ENCODE peak calls at places on chromosomes 5 and 9, in eight cellular contexts. O is A549, X is HL-60, G is GM23338, T is Panc1, V is HCT116, W is HepG2, L is GM12878. Y is an unnamed sample.

GRCh38 chr9:119289740-119290139 is 79.5 kb downstream of the BRINP1 start:
- DNase-seq in O (peak; percentile 53), X (peak; percentile 47), G (peak; percentile 89), T (peak; percentile 18), V (no peak), W (peak; percentile 32), L (no peak), Y (peak; percentile 47)

GRCh38 chr5:8839361-8840055 is 706.4 kb downstream of the SEMA5A start:
- DNase-seq in O (no peak), X (no peak), G (no peak), T (no peak), V (no peak), W (no peak), L (no peak), Y (no peak)

GRCh38 chr5:52996966-52997365 is 7.8 kb downstream of the ITGA2 start:
- DNase-seq in O (no peak), X (no peak), G (no peak), T (no peak), V (no peak), W (no peak), L (no peak), Y (no peak)

GRCh38 chr5:9339206-9339818 is 206.6 kb downstream of the SEMA5A start:
- DNase-seq in O (peak; percentile 32), X (peak; percentile 4), G (peak; percentile 67), T (no peak), V (no peak), W (peak; percentile 3), L (no peak), Y (peak; percentile 12)

GRCh38 chr5:35902032-35902681 is 36.3 kb downstream of the CAPSL start:
- DNase-seq in O (no peak), X (no peak), G (no peak), T (no peak), V (no peak), W (no peak), L (no peak), Y (no peak)

GRCh38 chr5:117803533-117803932 is 1184.8 kb downstream of the DTWD2 start:
- DNase-seq in O (no peak), X (no peak), G (no peak), T (no peak), V (no peak), W (no peak), L (no peak), Y (no peak)

GRCh38 chr5:92560698-92561361 is 1020.2 kb downstream of the NR2F1-AS1 start:
- DNase-seq in O (peak; percentile 82), X (no peak), G (peak; percentile 61), T (peak; percentile 86), V (peak; percentile 59), W (no peak), L (no peak), Y (no peak)

GRCh38 chr5:145347026-145347616 is 488.0 kb downstream of the PRELID2 start:
- DNase-seq in O (peak; percentile 36), X (no peak), G (peak; percentile 36), T (no peak), V (peak; percentile 23), W (peak; percentile 9), L (no peak), Y (peak; percentile 24)

GRCh38 chr5:34658023-34658422 is 1.9 kb downstream of the RAI14 start:
- DNase-seq in O (peak; percentile 34), X (no peak), G (peak; percentile 38), T (no peak), V (no peak), W (peak; percentile 10), L (no peak), Y (peak; percentile 51)

GRCh38 chr9:71763752-71764332 is 4.5 kb downstream of the CEMIP2 start:
- DNase-seq in O (no peak), X (no peak), G (no peak), T (no peak), V (no peak), W (no peak), L (no peak), Y (no peak)

GRCh38 chr5:97194366-97194765 is 11.3 kb upstream of the RIOK2 start:
- DNase-seq in O (no peak), X (no peak), G (no peak), T (no peak), V (no peak), W (no peak), L (no peak), Y (no peak)

GRCh38 chr5:124742983-124743533 is 3.4 kb downstream of the ZNF608 start:
- DNase-seq in O (no peak), X (no peak), G (no peak), T (no peak), V (peak; percentile 81), W (peak; percentile 24), L (no peak), Y (no peak)

GRCh38 chr5:401216-402034 is 41.6 kb upstream of the EXOC3 start:
- DNase-seq in O (no peak), X (no peak), G (no peak), T (no peak), V (no peak), W (no peak), L (no peak), Y (no peak)

GRCh38 chr9:124890179-124890578 is 28.2 kb downstream of the ARPC5L start:
- DNase-seq in O (no peak), X (no peak), G (no peak), T (no peak), V (no peak), W (no peak), L (no peak), Y (no peak)

GRCh38 chr9:124899845-124900244 is 37.9 kb downstream of the ARPC5L start:
- DNase-seq in O (no peak), X (no peak), G (no peak), T (no peak), V (no peak), W (no peak), L (no peak), Y (no peak)

GRCh38 chr9:124894035-124894740 is 32.3 kb downstream of the ARPC5L start:
- DNase-seq in O (no peak), X (no peak), G (peak; percentile 24), T (no peak), V (no peak), W (no peak), L (no peak), Y (no peak)

GRCh38 chr9:124897570-124898460 is 35.9 kb downstream of the ARPC5L start:
- DNase-seq in O (no peak), X (no peak), G (no peak), T (no peak), V (no peak), W (peak; percentile 91), L (no peak), Y (no peak)

GRCh38 chr9:124894741-124895170 is 32.8 kb downstream of the ARPC5L start:
- DNase-seq in O (peak; percentile 59), X (peak; percentile 59), G (peak; percentile 77), T (no peak), V (peak; percentile 10), W (peak; percentile 12), L (no peak), Y (no peak)
- TF ChIP-seq CTCF in O (peak; percentile 53), X (peak; percentile 19), G (peak; percentile 60), T (no peak), V (peak; percentile 56), W (peak; percentile 59), L (peak; percentile 58), Y (peak; percentile 51)

GRCh38 chr5:177336603-177337494 is 14.6 kb downstream of the LMAN2 start:
- DNase-seq in O (no peak), X (no peak), G (no peak), T (no peak), V (no peak), W (no peak), L (no peak), Y (no peak)

GRCh38 chr5:177336112-177336511 is 15.4 kb downstream of the LMAN2 start:
- DNase-seq in O (peak; percentile 74), X (peak; percentile 63), G (peak; percentile 49), T (no peak), V (peak; percentile 24), W (peak; percentile 50), L (no peak), Y (peak; percentile 77)

GRCh38 chr5:177335701-177336065 is 15.8 kb downstream of the LMAN2 start:
- DNase-seq in O (no peak), X (no peak), G (no peak), T (no peak), V (no peak), W (no peak), L (no peak), Y (no peak)

GRCh38 chr5:177339107-177339638 is 12.3 kb downstream of the LMAN2 start:
- DNase-seq in O (no peak), X (peak; percentile 69), G (no peak), T (no peak), V (no peak), W (no peak), L (no peak), Y (no peak)

GRCh38 chr5:177338251-177339106 is 13.0 kb downstream of the LMAN2 start:
- DNase-seq in O (no peak), X (no peak), G (no peak), T (no peak), V (no peak), W (no peak), L (no peak), Y (no peak)
- TF ChIP-seq REST in O (no peak), X (no peak), G (no peak), T (no peak), V (no peak), W (no peak), L (no peak), Y (no peak)

GRCh38 chr5:2036885-2037284 is 154.2 kb upstream of the IRX4 start:
- DNase-seq in O (no peak), X (no peak), G (no peak), T (no peak), V (no peak), W (no peak), L (no peak), Y (no peak)
- TF ChIP-seq CTCF in O (no peak), X (no peak), G (no peak), T (no peak), V (no peak), W (no peak), L (no peak), Y (no peak)

GRCh38 chr9:116900543-116900942 is 213.4 kb downstream of the TRIM32 start:
- DNase-seq in O (no peak), X (no peak), G (peak; percentile 56), T (no peak), V (no peak), W (no peak), L (no peak), Y (no peak)

GRCh38 chr9:116900007-116900367 is 212.9 kb downstream of the TRIM32 start:
- DNase-seq in O (no peak), X (no peak), G (no peak), T (no peak), V (no peak), W (no peak), L (no peak), Y (no peak)

GRCh38 chr9:116899337-116900006 is 212.4 kb downstream of the TRIM32 start:
- DNase-seq in O (peak; percentile 8), X (no peak), G (peak; percentile 60), T (no peak), V (no peak), W (no peak), L (no peak), Y (no peak)

GRCh38 chr9:116904165-116904564 is 217.1 kb downstream of the TRIM32 start:
- DNase-seq in O (no peak), X (no peak), G (no peak), T (no peak), V (no peak), W (no peak), L (no peak), Y (no peak)

DNA sequence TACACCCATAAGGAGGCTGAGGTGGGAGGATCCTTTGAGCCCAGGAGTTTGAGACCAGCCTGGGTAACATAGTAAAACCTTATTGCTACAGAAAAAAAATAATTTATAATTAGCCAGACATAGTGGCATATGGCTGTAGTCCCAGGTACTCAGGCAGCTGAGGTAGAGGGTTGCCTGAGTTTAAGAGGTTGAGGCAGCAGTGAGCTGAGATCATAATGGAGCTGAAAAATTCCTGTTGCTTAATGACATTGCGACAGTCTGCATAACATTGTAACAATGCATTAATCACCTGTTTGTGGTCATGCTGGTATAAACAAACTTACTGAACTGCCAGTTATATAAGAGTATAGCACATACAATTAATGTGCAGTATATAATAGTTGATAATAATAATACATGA is 214.2 kb downstream of the TRIM32 start:
- DNase-seq in O (no peak), X (no peak), G (no peak), T (no peak), V (no peak), W (no peak), L (no peak), Y (no peak)
- TF ChIP-seq REST in O (no peak), X (no peak), G (no peak), T (no peak), V (no peak), W (no peak), L (no peak), Y (no peak)